ENCODE peak calls at places on chromosomes 13 and 19, in ten cellular contexts. One of them, this sample, is unnamed.

GRCh38 chr19:50384685-50385535 is 763 bp downstream of the POLD1 start:
- DNase-seq in right cardiac atrium: no peak
- DNase-seq in upper lobe of left lung: no peak
- DNase-seq in esophagus squamous epithelium: no peak
- DNase-seq in colonic mucosa: no peak
- DNase-seq in aorta: no peak
- DNase-seq in hepatocyte: no peak
- DNase-seq in uterus: no peak
- DNase-seq in endodermal cell: no peak
- DNase-seq in Peyer's patch: no peak
- DNase-seq in this sample: no peak

GRCh38 chr19:54518844-54519243 is 16.2 kb downstream of the LAIR2 start:
- DNase-seq in right cardiac atrium: no peak
- DNase-seq in upper lobe of left lung: no peak
- DNase-seq in esophagus squamous epithelium: no peak
- DNase-seq in colonic mucosa: no peak
- DNase-seq in aorta: no peak
- DNase-seq in hepatocyte: no peak
- DNase-seq in uterus: no peak
- DNase-seq in endodermal cell: no peak
- DNase-seq in Peyer's patch: no peak
- DNase-seq in this sample: no peak

GRCh38 chr19:804419-805160 is 7.3 kb downstream of the PTBP1 start:
- DNase-seq in right cardiac atrium: no peak
- DNase-seq in upper lobe of left lung: peak; percentile 81
- DNase-seq in esophagus squamous epithelium: no peak
- DNase-seq in colonic mucosa: no peak
- DNase-seq in aorta: no peak
- DNase-seq in hepatocyte: no peak
- DNase-seq in uterus: no peak
- DNase-seq in endodermal cell: no peak
- DNase-seq in Peyer's patch: no peak
- DNase-seq in this sample: no peak

GRCh38 chr13:75550159-75550567 is 572 bp downstream of the UCHL3 start:
- DNase-seq in right cardiac atrium: peak; percentile 40
- DNase-seq in upper lobe of left lung: no peak
- DNase-seq in esophagus squamous epithelium: no peak
- DNase-seq in colonic mucosa: peak; percentile 62
- DNase-seq in aorta: peak; percentile 50
- DNase-seq in hepatocyte: peak; percentile 75
- DNase-seq in uterus: peak; percentile 22
- DNase-seq in endodermal cell: no peak
- DNase-seq in Peyer's patch: peak; percentile 54
- DNase-seq in this sample: no peak

GRCh38 chr13:78131811-78132210 is 213.2 kb upstream of the EDNRB start:
- DNase-seq in right cardiac atrium: no peak
- DNase-seq in upper lobe of left lung: no peak
- DNase-seq in esophagus squamous epithelium: no peak
- DNase-seq in colonic mucosa: no peak
- DNase-seq in aorta: no peak
- DNase-seq in hepatocyte: no peak
- DNase-seq in uterus: no peak
- DNase-seq in endodermal cell: no peak
- DNase-seq in Peyer's patch: no peak
- DNase-seq in this sample: no peak

GRCh38 chr19:17680235-17680722 is 7.9 kb downstream of the UNC13A start:
- DNase-seq in right cardiac atrium: peak; percentile 87
- DNase-seq in upper lobe of left lung: peak; percentile 92
- DNase-seq in esophagus squamous epithelium: no peak
- DNase-seq in colonic mucosa: peak; percentile 24
- DNase-seq in aorta: peak; percentile 91
- DNase-seq in hepatocyte: peak; percentile 86
- DNase-seq in uterus: peak; percentile 56
- DNase-seq in endodermal cell: peak; percentile 78
- DNase-seq in Peyer's patch: peak; percentile 70
- DNase-seq in this sample: no peak

GRCh38 chr19:50460161-50460765 is 16.0 kb upstream of the EMC10 start:
- DNase-seq in right cardiac atrium: no peak
- DNase-seq in upper lobe of left lung: no peak
- DNase-seq in esophagus squamous epithelium: no peak
- DNase-seq in colonic mucosa: no peak
- DNase-seq in aorta: no peak
- DNase-seq in hepatocyte: no peak
- DNase-seq in uterus: no peak
- DNase-seq in endodermal cell: no peak
- DNase-seq in Peyer's patch: no peak
- DNase-seq in this sample: no peak

GRCh38 chr19:18645035-18645511 is 8.2 kb downstream of the KLHL26 start:
- DNase-seq in right cardiac atrium: peak; percentile 66
- DNase-seq in upper lobe of left lung: no peak
- DNase-seq in esophagus squamous epithelium: no peak
- DNase-seq in colonic mucosa: no peak
- DNase-seq in aorta: peak; percentile 84
- DNase-seq in hepatocyte: no peak
- DNase-seq in uterus: no peak
- DNase-seq in endodermal cell: no peak
- DNase-seq in Peyer's patch: no peak
- DNase-seq in this sample: no peak

GRCh38 chr13:113920606-113921306 is 53.1 kb downstream of the C13orf46 start:
- DNase-seq in right cardiac atrium: no peak
- DNase-seq in upper lobe of left lung: no peak
- DNase-seq in esophagus squamous epithelium: no peak
- DNase-seq in colonic mucosa: no peak
- DNase-seq in aorta: no peak
- DNase-seq in hepatocyte: no peak
- DNase-seq in uterus: no peak
- DNase-seq in endodermal cell: peak; percentile 29
- DNase-seq in Peyer's patch: no peak
- DNase-seq in this sample: peak; percentile 27

GRCh38 chr19:31408460-31409124 is 59.4 kb upstream of the TSHZ3 start:
- DNase-seq in right cardiac atrium: peak; percentile 53
- DNase-seq in upper lobe of left lung: no peak
- DNase-seq in esophagus squamous epithelium: no peak
- DNase-seq in colonic mucosa: no peak
- DNase-seq in aorta: no peak
- DNase-seq in hepatocyte: peak; percentile 38
- DNase-seq in uterus: peak; percentile 51
- DNase-seq in endodermal cell: no peak
- DNase-seq in Peyer's patch: no peak
- DNase-seq in this sample: no peak

GRCh38 chr13:66860868-66861447 is 369.2 kb downstream of the PCDH9 start:
- DNase-seq in right cardiac atrium: no peak
- DNase-seq in upper lobe of left lung: no peak
- DNase-seq in esophagus squamous epithelium: no peak
- DNase-seq in colonic mucosa: no peak
- DNase-seq in aorta: no peak
- DNase-seq in hepatocyte: no peak
- DNase-seq in uterus: no peak
- DNase-seq in endodermal cell: no peak
- DNase-seq in Peyer's patch: no peak
- DNase-seq in this sample: no peak

GRCh38 chr19:17996826-17997316 is 11.1 kb upstream of the ARRDC2 start:
- DNase-seq in right cardiac atrium: peak; percentile 86
- DNase-seq in upper lobe of left lung: peak; percentile 91
- DNase-seq in esophagus squamous epithelium: no peak
- DNase-seq in colonic mucosa: peak; percentile 91
- DNase-seq in aorta: peak; percentile 91
- DNase-seq in hepatocyte: peak; percentile 88
- DNase-seq in uterus: peak; percentile 88
- DNase-seq in endodermal cell: peak; percentile 96
- DNase-seq in Peyer's patch: peak; percentile 94
- DNase-seq in this sample: peak; percentile 74

GRCh38 chr13:38888309-38888708 is 102.3 kb downstream of the STOML3 start:
- DNase-seq in right cardiac atrium: no peak
- DNase-seq in upper lobe of left lung: no peak
- DNase-seq in esophagus squamous epithelium: no peak
- DNase-seq in colonic mucosa: no peak
- DNase-seq in aorta: no peak
- DNase-seq in hepatocyte: no peak
- DNase-seq in uterus: no peak
- DNase-seq in endodermal cell: peak; percentile 59
- DNase-seq in Peyer's patch: no peak
- DNase-seq in this sample: no peak

GRCh38 chr13:98397861-98398260 is 179.0 kb downstream of the STK24 start:
- DNase-seq in right cardiac atrium: no peak
- DNase-seq in upper lobe of left lung: no peak
- DNase-seq in esophagus squamous epithelium: no peak
- DNase-seq in colonic mucosa: no peak
- DNase-seq in aorta: no peak
- DNase-seq in hepatocyte: no peak
- DNase-seq in uterus: no peak
- DNase-seq in endodermal cell: no peak
- DNase-seq in Peyer's patch: no peak
- DNase-seq in this sample: no peak

GRCh38 chr13:92640936-92641335 is 585.7 kb upstream of the GPC6 start:
- DNase-seq in right cardiac atrium: no peak
- DNase-seq in upper lobe of left lung: no peak
- DNase-seq in esophagus squamous epithelium: no peak
- DNase-seq in colonic mucosa: no peak
- DNase-seq in aorta: no peak
- DNase-seq in hepatocyte: no peak
- DNase-seq in uterus: no peak
- DNase-seq in endodermal cell: no peak
- DNase-seq in Peyer's patch: no peak
- DNase-seq in this sample: no peak

DNA sequence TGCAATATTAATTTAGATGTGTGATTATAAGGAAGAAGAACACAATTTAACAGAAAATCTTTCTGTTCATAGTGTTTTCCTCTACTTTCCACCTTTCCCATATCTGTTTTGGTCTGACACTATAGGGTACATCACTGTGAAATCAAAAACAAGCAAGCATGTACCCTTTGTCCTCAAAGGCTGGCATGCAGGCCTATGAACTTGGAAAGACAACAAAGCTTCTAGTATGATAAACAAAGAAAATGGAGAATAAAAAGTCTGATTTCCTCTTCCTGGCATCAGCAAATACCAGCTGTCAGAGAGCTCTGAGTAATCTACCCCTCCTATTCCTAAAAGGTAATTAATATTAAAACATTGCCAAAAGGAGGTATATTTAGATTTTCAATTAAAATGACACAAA is 5.6 kb upstream of the NEK3 start:
- DNase-seq in right cardiac atrium: no peak
- DNase-seq in upper lobe of left lung: no peak
- DNase-seq in esophagus squamous epithelium: no peak
- DNase-seq in colonic mucosa: no peak
- DNase-seq in aorta: no peak
- DNase-seq in hepatocyte: no peak
- DNase-seq in uterus: no peak
- DNase-seq in endodermal cell: no peak
- DNase-seq in Peyer's patch: no peak
- DNase-seq in this sample: no peak
- H3K27ac ChIP-seq in right cardiac atrium: no peak overlapping the region
- H3K27ac ChIP-seq in upper lobe of left lung: peak overlapping the region; percentile 56
- H3K27ac ChIP-seq in esophagus squamous epithelium: no peak overlapping the region
- H3K27ac ChIP-seq in colonic mucosa: no peak overlapping the region
- H3K27ac ChIP-seq in aorta: no peak overlapping the region
- H3K27ac ChIP-seq in hepatocyte: no peak overlapping the region
- H3K27ac ChIP-seq in uterus: no peak overlapping the region
- H3K27ac ChIP-seq in endodermal cell: no peak overlapping the region
- H3K27ac ChIP-seq in Peyer's patch: no peak overlapping the region
- H3K27ac ChIP-seq in this sample: no peak overlapping the region

GRCh38 chr19:10620786-10621185 is 4.6 kb upstream of the SLC44A2 start:
- DNase-seq in right cardiac atrium: no peak
- DNase-seq in upper lobe of left lung: no peak
- DNase-seq in esophagus squamous epithelium: no peak
- DNase-seq in colonic mucosa: no peak
- DNase-seq in aorta: no peak
- DNase-seq in hepatocyte: no peak
- DNase-seq in uterus: no peak
- DNase-seq in endodermal cell: no peak
- DNase-seq in Peyer's patch: no peak
- DNase-seq in this sample: no peak

GRCh38 chr19:10615429-10616023 is 9.8 kb upstream of the SLC44A2 start:
- DNase-seq in right cardiac atrium: no peak
- DNase-seq in upper lobe of left lung: no peak
- DNase-seq in esophagus squamous epithelium: no peak
- DNase-seq in colonic mucosa: no peak
- DNase-seq in aorta: no peak
- DNase-seq in hepatocyte: no peak
- DNase-seq in uterus: no peak
- DNase-seq in endodermal cell: no peak
- DNase-seq in Peyer's patch: no peak
- DNase-seq in this sample: no peak

GRCh38 chr19:10618846-10619245 is 6.5 kb upstream of the SLC44A2 start:
- DNase-seq in right cardiac atrium: no peak
- DNase-seq in upper lobe of left lung: no peak
- DNase-seq in esophagus squamous epithelium: no peak
- DNase-seq in colonic mucosa: no peak
- DNase-seq in aorta: no peak
- DNase-seq in hepatocyte: no peak
- DNase-seq in uterus: no peak
- DNase-seq in endodermal cell: no peak
- DNase-seq in Peyer's patch: no peak
- DNase-seq in this sample: no peak

GRCh38 chr19:10621966-10622365 is 3.4 kb upstream of the SLC44A2 start:
- DNase-seq in right cardiac atrium: no peak
- DNase-seq in upper lobe of left lung: no peak
- DNase-seq in esophagus squamous epithelium: no peak
- DNase-seq in colonic mucosa: no peak
- DNase-seq in aorta: no peak
- DNase-seq in hepatocyte: no peak
- DNase-seq in uterus: no peak
- DNase-seq in endodermal cell: no peak
- DNase-seq in Peyer's patch: no peak
- DNase-seq in this sample: no peak

GRCh38 chr19:10617409-10618121 is 7.8 kb upstream of the SLC44A2 start:
- DNase-seq in right cardiac atrium: no peak
- DNase-seq in upper lobe of left lung: no peak
- DNase-seq in esophagus squamous epithelium: no peak
- DNase-seq in colonic mucosa: no peak
- DNase-seq in aorta: no peak
- DNase-seq in hepatocyte: peak; percentile 58
- DNase-seq in uterus: no peak
- DNase-seq in endodermal cell: no peak
- DNase-seq in Peyer's patch: no peak
- DNase-seq in this sample: no peak
- H3K27ac ChIP-seq in right cardiac atrium: no peak overlapping the region
- H3K27ac ChIP-seq in upper lobe of left lung: peak overlapping the region; percentile 79
- H3K27ac ChIP-seq in esophagus squamous epithelium: peak overlapping the region; percentile 73
- H3K27ac ChIP-seq in colonic mucosa: no peak overlapping the region
- H3K27ac ChIP-seq in aorta: peak overlapping the region; percentile 69
- H3K27ac ChIP-seq in hepatocyte: peak overlapping the region; percentile 80
- H3K27ac ChIP-seq in uterus: peak overlapping the region; percentile 61
- H3K27ac ChIP-seq in endodermal cell: no peak overlapping the region
- H3K27ac ChIP-seq in Peyer's patch: no peak overlapping the region
- H3K27ac ChIP-seq in this sample: peak overlapping the region; percentile 84

GRCh38 chr19:3362217-3362907 is 4.0 kb upstream of the NFIC start:
- DNase-seq in right cardiac atrium: no peak
- DNase-seq in upper lobe of left lung: no peak
- DNase-seq in esophagus squamous epithelium: no peak
- DNase-seq in colonic mucosa: no peak
- DNase-seq in aorta: no peak
- DNase-seq in hepatocyte: no peak
- DNase-seq in uterus: no peak
- DNase-seq in endodermal cell: no peak
- DNase-seq in Peyer's patch: no peak
- DNase-seq in this sample: no peak
- H3K27ac ChIP-seq in right cardiac atrium: peak overlapping the region; percentile 88
- H3K27ac ChIP-seq in upper lobe of left lung: peak overlapping the region; percentile 100
- H3K27ac ChIP-seq in esophagus squamous epithelium: peak overlapping the region; percentile 99
- H3K27ac ChIP-seq in colonic mucosa: no peak overlapping the region
- H3K27ac ChIP-seq in aorta: peak overlapping the region; percentile 66
- H3K27ac ChIP-seq in hepatocyte: no peak overlapping the region
- H3K27ac ChIP-seq in uterus: peak overlapping the region; percentile 100
- H3K27ac ChIP-seq in endodermal cell: no peak overlapping the region
- H3K27ac ChIP-seq in Peyer's patch: peak overlapping the region; percentile 99
- H3K27ac ChIP-seq in this sample: no peak overlapping the region

GRCh38 chr19:19774354-19775033 is 41.6 kb upstream of the ZNF14 start:
- DNase-seq in right cardiac atrium: no peak
- DNase-seq in upper lobe of left lung: no peak
- DNase-seq in esophagus squamous epithelium: no peak
- DNase-seq in colonic mucosa: no peak
- DNase-seq in aorta: no peak
- DNase-seq in hepatocyte: no peak
- DNase-seq in uterus: no peak
- DNase-seq in endodermal cell: no peak
- DNase-seq in Peyer's patch: no peak
- DNase-seq in this sample: no peak
- H3K27ac ChIP-seq in right cardiac atrium: no peak overlapping the region
- H3K27ac ChIP-seq in upper lobe of left lung: no peak overlapping the region
- H3K27ac ChIP-seq in esophagus squamous epithelium: no peak overlapping the region
- H3K27ac ChIP-seq in colonic mucosa: no peak overlapping the region
- H3K27ac ChIP-seq in aorta: no peak overlapping the region
- H3K27ac ChIP-seq in hepatocyte: no peak overlapping the region
- H3K27ac ChIP-seq in uterus: no peak overlapping the region
- H3K27ac ChIP-seq in endodermal cell: no peak overlapping the region
- H3K27ac ChIP-seq in Peyer's patch: no peak overlapping the region
- H3K27ac ChIP-seq in this sample: no peak overlapping the region

This sample was measured in RWPE2.